ENCODE peak calls at places on chromosome 22, in six cellular contexts. C, U, Y, T, R and B are unnamed samples.

GRCh38 chr22:50185384-50186087 is at the start of gene TRABD:
- DNase-seq in C (peak; percentile 86), U (peak; percentile 93), Y (peak; percentile 97), T (peak; percentile 89), R (peak; percentile 79), B (peak; percentile 93)

GRCh38 chr22:25417792-25418191 is 146.7 kb upstream of the GRK3 start:
- DNase-seq in C (no peak), U (no peak), Y (no peak), T (no peak), R (no peak), B (no peak)

GRCh38 chr22:37484115-37485005 is 1.8 kb downstream of the MFNG start:
- DNase-seq in C (no peak), U (peak; percentile 84), Y (no peak), T (peak; percentile 90), R (no peak), B (no peak)

GRCh38 chr22:37739611-37740049 is 42.8 kb downstream of the TRIOBP start:
- DNase-seq in C (no peak), U (no peak), Y (no peak), T (no peak), R (no peak), B (no peak)

GRCh38 chr22:44276706-44277403 is 35.9 kb downstream of the SHISAL1 start:
- DNase-seq in C (no peak), U (no peak), Y (no peak), T (no peak), R (no peak), B (no peak)

GRCh38 chr22:23714596-23715588 is 24.1 kb downstream of the RGL4 start:
- DNase-seq in C (no peak), U (no peak), Y (no peak), T (no peak), R (no peak), B (no peak)

GRCh38 chr22:50672471-50673230 is at the start of gene SHANK3:
- DNase-seq in C (no peak), U (peak; percentile 59), Y (no peak), T (no peak), R (no peak), B (no peak)

GRCh38 chr22:21593406-21594232 is 26.1 kb downstream of the UBE2L3 start:
- DNase-seq in C (no peak), U (no peak), Y (no peak), T (no peak), R (no peak), B (no peak)

GRCh38 chr22:17157714-17158113 is 1.4 kb downstream of the HDHD5 start:
- DNase-seq in C (no peak), U (no peak), Y (no peak), T (no peak), R (no peak), B (no peak)

GRCh38 chr22:23237201-23237798 is 57.0 kb downstream of the BCR start:
- DNase-seq in C (no peak), U (peak; percentile 83), Y (no peak), T (no peak), R (peak; percentile 67), B (no peak)

GRCh38 chr22:25282346-25282670 is 62.9 kb downstream of the CRYBB2 start:
- DNase-seq in C (no peak), U (no peak), Y (no peak), T (no peak), R (no peak), B (no peak)

GRCh38 chr22:32994921-32995320 is 63.3 kb downstream of the SYN3 start:
- DNase-seq in C (no peak), U (no peak), Y (no peak), T (no peak), R (no peak), B (no peak)

GRCh38 chr22:50608996-50609395 is 8.4 kb downstream of the MAPK8IP2 start:
- DNase-seq in C (no peak), U (no peak), Y (no peak), T (no peak), R (no peak), B (no peak)

GRCh38 chr22:28381427-28382167 is 298.0 kb downstream of the TTC28 start:
- DNase-seq in C (no peak), U (no peak), Y (peak; percentile 58), T (no peak), R (peak; percentile 62), B (no peak)

GRCh38 chr22:23514317-23515038 is 65.6 kb downstream of the IGLL1 start:
- DNase-seq in C (no peak), U (no peak), Y (no peak), T (no peak), R (no peak), B (no peak)

GRCh38 chr22:19879651-19879995 is 24.9 kb upstream of the GNB1L start:
- DNase-seq in C (no peak), U (no peak), Y (no peak), T (no peak), R (no peak), B (no peak)

GRCh38 chr22:23856721-23857605 is 712 bp upstream of the SLC2A11 start:
- DNase-seq in C (peak; percentile 36), U (no peak), Y (peak; percentile 80), T (no peak), R (peak; percentile 64), B (no peak)

GRCh38 chr22:49705631-49706352 is 121.9 kb downstream of the BRD1 start:
- DNase-seq in C (no peak), U (peak; percentile 43), Y (no peak), T (no peak), R (no peak), B (no peak)

GRCh38 chr22:31876156-31877035 is 67.9 kb upstream of the YWHAH start:
- DNase-seq in C (no peak), U (no peak), Y (peak; percentile 46), T (no peak), R (no peak), B (no peak)

GRCh38 chr22:47696776-47697175 is 934.3 kb downstream of the TBC1D22A start:
- DNase-seq in C (no peak), U (no peak), Y (no peak), T (no peak), R (no peak), B (no peak)

GRCh38 chr22:19448076-19448607 is 631 bp upstream of the C22orf39 start:
- DNase-seq in C (no peak), U (no peak), Y (peak; percentile 79), T (peak; percentile 42), R (peak; percentile 64), B (peak; percentile 58)

GRCh38 chr22:38513063-38513462 is 7.0 kb upstream of the DDX17 start:
- DNase-seq in C (no peak), U (no peak), Y (no peak), T (peak; percentile 70), R (no peak), B (peak; percentile 9)

GRCh38 chr22:31093090-31093850 is 12.2 kb downstream of the SMTN start:
- DNase-seq in C (no peak), U (peak; percentile 64), Y (no peak), T (no peak), R (no peak), B (no peak)

GRCh38 chr22:48444320-48445112 is 1383.2 kb downstream of the BRD1 start:
- DNase-seq in C (no peak), U (no peak), Y (no peak), T (no peak), R (peak; percentile 15), B (peak; percentile 35)

GRCh38 chr22:50260434-50260800 is 1.1 kb downstream of the MAPK12 start:
- DNase-seq in C (no peak), U (no peak), Y (peak; percentile 39), T (no peak), R (peak; percentile 27), B (no peak)